ENCODE peak calls at places on chromosome 19, in six cellular contexts. E is GM12892, N is T follicular helper cell, S is heart right ventricle, V is C1 segment of cervical spinal cord, G is endothelial cell of umbilical vein. B is an unnamed sample.

GRCh38 chr19:39417463-39418181 is 5.2 kb downstream of the PLEKHG2 start:
- DNase-seq in V (no peak), G (no peak), E (no peak), N (no peak), S (no peak), B (no peak)

GRCh38 chr19:10727599-10728250 is 9.8 kb downstream of the DNM2 start:
- DNase-seq in E (no peak), S (no peak), V (no peak), N (no peak), G (no peak), B (no peak)

GRCh38 chr19:18387395-18387794 is 1.4 kb downstream of the GDF15 start:
- DNase-seq in N (no peak), G (no peak), S (no peak), V (no peak), E (no peak), B (no peak)

GRCh38 chr19:39474139-39474620 is 6.5 kb upstream of the TIMM50 start:
- DNase-seq in G (peak), V (peak), S (peak), E (peak), N (peak), B (peak)

GRCh38 chr19:9149976-9150375 is 9.8 kb downstream of the ZNF317 start:
- DNase-seq in E (no peak), G (no peak), N (no peak), S (no peak), V (no peak), B (no peak)

GRCh38 chr19:6580313-6580712 is 10.6 kb downstream of the CD70 start:
- DNase-seq in S (no peak), N (no peak), G (peak), V (no peak), E (no peak), B (no peak)

GRCh38 chr19:17686592-17687042 is 1.5 kb downstream of the UNC13A start:
- DNase-seq in N (no peak), V (no peak), E (no peak), G (no peak), S (peak), B (no peak)

GRCh38 chr19:54473071-54473941 is at the start of gene CDC42EP5:
- DNase-seq in E (no peak), G (peak), N (no peak), V (no peak), S (peak), B (no peak)

GRCh38 chr19:16527971-16528521 is 14.2 kb downstream of the CHERP start:
- DNase-seq in G (peak), N (peak), S (no peak), V (no peak), E (no peak), B (peak)

GRCh38 chr19:35260694-35261304 is 8.0 kb upstream of the USF2 start:
- DNase-seq in S (no peak), V (no peak), N (no peak), E (no peak), G (no peak), B (no peak)

GRCh38 chr19:2638417-2638940 is 64.0 kb downstream of the GNG7 start:
- DNase-seq in S (no peak), G (no peak), E (no peak), V (no peak), N (no peak), B (no peak)

GRCh38 chr19:12665281-12665573 is 1.3 kb downstream of the MAN2B1 start:
- DNase-seq in G (no peak), N (peak), V (peak), E (peak), S (peak), B (peak)

GRCh38 chr19:15161028-15161984 is 39.5 kb downstream of the NOTCH3 start:
- DNase-seq in V (no peak), N (no peak), S (no peak), E (no peak), G (no peak), B (no peak)

GRCh38 chr19:8361921-8362793 is 1.8 kb upstream of the ANGPTL4 start:
- DNase-seq in N (no peak), E (no peak), G (peak), V (peak), S (peak), B (no peak)

GRCh38 chr19:858868-859843 is at the start of gene CFD:
- DNase-seq in V (peak), G (no peak), S (no peak), E (no peak), N (no peak), B (no peak)

GRCh38 chr19:23991170-23991569 is 76.5 kb downstream of the ZNF726 start:
- DNase-seq in V (no peak), N (no peak), G (peak), S (peak), E (no peak), B (no peak)

GRCh38 chr19:20079487-20079886 is 1.7 kb downstream of the ZNF90 start:
- DNase-seq in V (no peak), E (no peak), N (no peak), S (no peak), G (no peak), B (no peak)

GRCh38 chr19:10086032-10086903 is at the start of gene SHFL:
- DNase-seq in N (peak), G (peak), V (peak), E (peak), S (peak), B (peak)

GRCh38 chr19:46980756-46981155 is 38.9 kb upstream of the NPAS1 start:
- DNase-seq in S (no peak), E (no peak), V (no peak), G (no peak), N (no peak), B (no peak)